ENCODE peak calls at places on chromosomes 11 and 22, in six cellular contexts. M, T, Z, I, S and H are unnamed samples.

GRCh38 chr11:68825603-68826002 is 16.1 kb downstream of the CPT1A start:
- DNase-seq in Z (no peak), T (peak; percentile 79), S (peak; percentile 84), I (no peak), M (no peak), H (no peak)

GRCh38 chr11:31655483-31655882 is 145.9 kb downstream of the ELP4 start:
- DNase-seq in T (no peak), Z (no peak), S (no peak), I (peak; percentile 70), M (peak; percentile 60), H (peak; percentile 50)

GRCh38 chr11:64916040-64916847 is 765 bp downstream of the ATG2A start:
- DNase-seq in T (peak; percentile 69), M (peak; percentile 50), Z (no peak), I (no peak), S (peak; percentile 89), H (no peak)

GRCh38 chr11:47765086-47765485 is 2.1 kb downstream of the FNBP4 start:
- DNase-seq in T (no peak), Z (no peak), S (no peak), M (peak; percentile 9), I (no peak), H (no peak)

GRCh38 chr11:46658259-46658658 is 40.9 kb downstream of the ATG13 start:
- DNase-seq in I (peak; percentile 73), Z (peak; percentile 67), T (no peak), M (peak; percentile 89), S (no peak), H (no peak)

GRCh38 chr22:24235315-24235714 is 9.6 kb downstream of the GGT5 start:
- DNase-seq in M (no peak), Z (no peak), S (no peak), T (no peak), I (no peak), H (no peak)

GRCh38 chr11:28559497-28559896 is 451.3 kb downstream of the METTL15 start:
- DNase-seq in T (no peak), M (peak; percentile 84), Z (no peak), I (peak; percentile 28), S (no peak), H (no peak)

GRCh38 chr22:38694945-38695344 is 5.8 kb downstream of the JOSD1 start:
- DNase-seq in Z (no peak), M (peak; percentile 23), T (no peak), I (no peak), S (no peak), H (no peak)

GRCh38 chr11:117080370-117080769 is 17.9 kb downstream of the SIK3 start:
- DNase-seq in Z (no peak), T (no peak), S (no peak), I (no peak), M (no peak), H (no peak)

GRCh38 chr11:106400949-106401545 is 323.6 kb downstream of the AASDHPPT start:
- DNase-seq in T (no peak), I (no peak), M (peak; percentile 48), S (no peak), Z (no peak), H (no peak)

GRCh38 chr11:123738374-123738773 is 3.1 kb downstream of the ZNF202 start:
- DNase-seq in M (no peak), Z (no peak), I (no peak), T (no peak), S (no peak), H (no peak)

GRCh38 chr11:134317103-134317502 is 14.7 kb upstream of the GLB1L2 start:
- DNase-seq in M (no peak), Z (no peak), T (no peak), I (no peak), S (no peak), H (no peak)

GRCh38 chr22:48276933-48277867 is 1514.8 kb downstream of the TBC1D22A start:
- DNase-seq in I (no peak), Z (no peak), S (no peak), M (no peak), T (no peak), H (no peak)

GRCh38 chr11:59755701-59756495 is 722 bp downstream of the STX3 start:
- DNase-seq in M (peak; percentile 69), I (peak; percentile 26), S (peak; percentile 93), Z (peak; percentile 89), T (peak; percentile 76), H (no peak)

GRCh38 chr22:26903030-26903856 is 245.9 kb downstream of the MIAT start:
- DNase-seq in I (no peak), S (no peak), T (no peak), Z (no peak), M (no peak), H (no peak)

GRCh38 chr22:24510694-24511625 is 15.8 kb downstream of the UPB1 start:
- DNase-seq in S (no peak), Z (no peak), I (no peak), T (peak; percentile 94), M (peak; percentile 82), H (no peak)

GRCh38 chr11:108958446-108959123 is 293.7 kb downstream of the DDX10 start:
- DNase-seq in M (peak; percentile 39), T (peak; percentile 59), Z (no peak), S (no peak), I (no peak), H (no peak)

GRCh38 chr11:74162688-74163467 is 7.9 kb downstream of the C2CD3 start:
- DNase-seq in Z (no peak), I (no peak), M (no peak), T (no peak), S (no peak), H (no peak)

GRCh38 chr22:35797411-35797810 is 79.7 kb downstream of the APOL5 start:
- DNase-seq in Z (no peak), S (no peak), I (no peak), M (no peak), T (no peak), H (no peak)

GRCh38 chr22:22388055-22388454 is 120.5 kb downstream of the ZNF280B start:
- DNase-seq in M (no peak), T (no peak), S (no peak), I (no peak), Z (no peak), H (no peak)

GRCh38 chr11:359181-359714 is 10.1 kb upstream of the B4GALNT4 start:
- DNase-seq in Z (no peak), I (no peak), S (peak; percentile 69), M (no peak), T (no peak), H (no peak)

GRCh38 chr11:19253149-19253540 is 12.4 kb upstream of the E2F8 start:
- DNase-seq in M (no peak), I (no peak), T (no peak), Z (no peak), S (no peak), H (no peak)

GRCh38 chr11:116657842-116658825 is 114.7 kb downstream of the BUD13 start:
- DNase-seq in I (no peak), M (peak; percentile 5), S (no peak), Z (no peak), T (peak; percentile 52), H (no peak)

GRCh38 chr11:4459470-4459869 is 10.4 kb downstream of the OR52K2 start:
- DNase-seq in S (peak; percentile 75), T (peak; percentile 87), I (no peak), M (peak; percentile 12), Z (no peak), H (no peak)

GRCh38 chr22:46078241-46079092 is 71.9 kb upstream of the PPARA start:
- DNase-seq in S (peak; percentile 76), M (peak; percentile 90), T (no peak), Z (peak; percentile 87), I (no peak), H (no peak)

GRCh38 chr11:88206746-88207145 is 31.5 kb upstream of the RAB38 start:
- DNase-seq in Z (no peak), I (no peak), M (peak; percentile 19), T (no peak), S (no peak), H (peak; percentile 1)

GRCh38 chr11:1803246-1803645 is 31.5 kb upstream of the SYT8 start:
- DNase-seq in I (no peak), Z (no peak), S (no peak), T (no peak), M (no peak), H (no peak)

GRCh38 chr11:1812274-1812673 is 22.5 kb upstream of the SYT8 start:
- DNase-seq in M (no peak), Z (no peak), I (no peak), T (no peak), S (no peak), H (no peak)

GRCh38 chr11:1805525-1805924 is 29.3 kb upstream of the SYT8 start:
- DNase-seq in Z (no peak), T (no peak), S (no peak), I (no peak), M (no peak), H (no peak)

GRCh38 chr11:1810761-1811160 is 24.0 kb upstream of the SYT8 start:
- DNase-seq in I (no peak), S (no peak), Z (no peak), M (no peak), T (peak; percentile 80), H (no peak)

DNA sequence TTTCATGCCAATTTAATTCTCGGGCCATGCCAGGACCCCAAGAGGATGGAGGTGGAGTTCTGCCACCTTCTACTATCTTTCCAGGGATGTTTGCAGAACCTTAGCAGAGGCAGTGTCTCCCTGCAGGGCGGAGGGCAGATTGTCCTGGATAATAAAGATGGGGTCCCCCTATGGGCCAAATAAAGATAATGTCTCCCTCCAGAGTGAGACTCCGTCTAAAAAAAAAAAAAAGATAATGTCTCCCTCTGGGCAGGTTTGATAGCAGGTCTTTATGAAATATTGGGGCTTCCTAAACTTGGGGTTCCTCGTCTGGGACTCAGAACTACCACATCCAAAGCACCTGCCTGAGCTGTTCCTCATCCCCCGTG is 27.2 kb upstream of the SYT8 start:
- DNase-seq in Z (no peak), S (no peak), T (no peak), M (no peak), I (no peak), H (no peak)
- TF ChIP-seq CTCF in Z (no peak), S (no peak), T (peak; percentile 3), M (no peak), I (no peak), H (peak; percentile 11)

GRCh38 chr11:33040862-33041453 is 1.6 kb downstream of the TCP11L1 start:
- DNase-seq in M (no peak), Z (no peak), I (no peak), S (no peak), T (no peak), H (no peak)
- H3K4me3 ChIP-seq in M (peak overlapping the region; percentile 94), Z (peak overlapping the region; percentile 85), I (peak overlapping the region; percentile 86), S (no peak overlapping the region), T (no peak overlapping the region), H (peak overlapping the region; percentile 92)

DNA sequence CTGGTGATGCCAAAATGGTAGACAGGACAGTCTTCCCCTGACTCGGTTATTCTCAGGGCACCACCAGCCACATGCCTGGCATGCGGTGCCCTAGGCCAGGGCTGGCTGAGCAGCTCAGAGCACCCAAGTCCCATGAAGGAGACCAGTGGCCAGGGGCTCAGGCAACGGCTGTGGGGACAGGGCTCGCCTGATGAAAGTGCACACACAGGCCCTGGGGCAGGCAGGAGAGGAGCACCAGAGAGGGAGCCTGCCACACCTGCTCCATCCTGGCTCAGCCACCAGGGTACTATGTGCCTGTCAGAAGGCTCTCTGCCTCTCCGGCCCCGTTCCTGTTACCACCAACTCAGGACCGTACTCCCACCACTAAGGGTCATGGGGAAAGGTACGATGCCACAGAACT is 12.1 kb downstream of the ELFN2 start:
- DNase-seq in T (no peak), M (no peak), I (no peak), Z (no peak), S (no peak), H (no peak)
- TF ChIP-seq CTCF in T (no peak), M (no peak), I (no peak), Z (no peak), S (no peak), H (no peak)

GRCh38 chr22:42959472-42960145 is 55.3 kb downstream of the PACSIN2 start:
- DNase-seq in M (peak; percentile 91), I (no peak), S (no peak), T (peak; percentile 79), Z (peak; percentile 85), H (no peak)
- H3K4me3 ChIP-seq in M (peak overlapping the region; percentile 27), I (no peak overlapping the region), S (no peak overlapping the region), T (peak overlapping the region; percentile 16), Z (peak overlapping the region; percentile 35), H (no peak overlapping the region)

GRCh38 chr11:97259884-97260283 is 870.1 kb downstream of the JRKL start:
- DNase-seq in T (no peak), I (no peak), M (no peak), Z (no peak), S (no peak), H (no peak)
- TF ChIP-seq CTCF in T (no peak), I (no peak), M (no peak), Z (no peak), S (no peak), H (no peak)